ENCODE peak calls at places on chromosomes 2 and 18, in nine cellular contexts. One of them, this sample, is unnamed.

GRCh38 chr2:63840081-63840784 is 1.5 kb upstream of the UGP2 start:
- DNase-seq in T-helper 2 cell: no peak
- DNase-seq in stimulated activated CD8-positive, alpha-beta memory T cell treated with anti-CD3 and anti-CD28 coated beads, Interleukin-15, amount 100 ng/mL, for 1 hour: no peak
- DNase-seq in NCI-H345: peak; percentile 29
- DNase-seq in upper lobe of right lung: no peak
- DNase-seq in activated T-cell treated with anti-CD3 and anti-CD28 coated beads for 1 hour: no peak
- DNase-seq in stimulated activated CD4-positive, alpha-beta T cell treated with anti-CD3 and anti-CD28 coated beads, Interleukin-1b, Interleukin-23, amount 100 ng/mL, for 4 hours: no peak
- DNase-seq in GM13976: peak; percentile 35
- DNase-seq in fibroblast of mammary gland: no peak
- DNase-seq in this sample: peak; percentile 73

GRCh38 chr18:26489191-26489590 is 59.2 kb downstream of the KCTD1 start:
- DNase-seq in T-helper 2 cell: no peak
- DNase-seq in stimulated activated CD8-positive, alpha-beta memory T cell treated with anti-CD3 and anti-CD28 coated beads, Interleukin-15, amount 100 ng/mL, for 1 hour: no peak
- DNase-seq in NCI-H345: no peak
- DNase-seq in upper lobe of right lung: no peak
- DNase-seq in activated T-cell treated with anti-CD3 and anti-CD28 coated beads for 1 hour: no peak
- DNase-seq in stimulated activated CD4-positive, alpha-beta T cell treated with anti-CD3 and anti-CD28 coated beads, Interleukin-1b, Interleukin-23, amount 100 ng/mL, for 4 hours: no peak
- DNase-seq in GM13976: no peak
- DNase-seq in fibroblast of mammary gland: no peak
- DNase-seq in this sample: no peak

GRCh38 chr18:22827741-22828140 is 105.4 kb upstream of the RBBP8 start:
- DNase-seq in T-helper 2 cell: no peak
- DNase-seq in stimulated activated CD8-positive, alpha-beta memory T cell treated with anti-CD3 and anti-CD28 coated beads, Interleukin-15, amount 100 ng/mL, for 1 hour: no peak
- DNase-seq in NCI-H345: no peak
- DNase-seq in upper lobe of right lung: no peak
- DNase-seq in activated T-cell treated with anti-CD3 and anti-CD28 coated beads for 1 hour: no peak
- DNase-seq in stimulated activated CD4-positive, alpha-beta T cell treated with anti-CD3 and anti-CD28 coated beads, Interleukin-1b, Interleukin-23, amount 100 ng/mL, for 4 hours: no peak
- DNase-seq in GM13976: no peak
- DNase-seq in fibroblast of mammary gland: no peak
- DNase-seq in this sample: no peak

GRCh38 chr2:140064241-140064640 is 1284.1 kb upstream of the NXPH2 start:
- DNase-seq in T-helper 2 cell: no peak
- DNase-seq in stimulated activated CD8-positive, alpha-beta memory T cell treated with anti-CD3 and anti-CD28 coated beads, Interleukin-15, amount 100 ng/mL, for 1 hour: no peak
- DNase-seq in NCI-H345: no peak
- DNase-seq in upper lobe of right lung: no peak
- DNase-seq in activated T-cell treated with anti-CD3 and anti-CD28 coated beads for 1 hour: no peak
- DNase-seq in stimulated activated CD4-positive, alpha-beta T cell treated with anti-CD3 and anti-CD28 coated beads, Interleukin-1b, Interleukin-23, amount 100 ng/mL, for 4 hours: no peak
- DNase-seq in GM13976: no peak
- DNase-seq in fibroblast of mammary gland: no peak
- DNase-seq in this sample: no peak

GRCh38 chr2:29064746-29065478 is 9.4 kb downstream of the PCARE start:
- DNase-seq in T-helper 2 cell: no peak
- DNase-seq in stimulated activated CD8-positive, alpha-beta memory T cell treated with anti-CD3 and anti-CD28 coated beads, Interleukin-15, amount 100 ng/mL, for 1 hour: no peak
- DNase-seq in NCI-H345: no peak
- DNase-seq in upper lobe of right lung: no peak
- DNase-seq in activated T-cell treated with anti-CD3 and anti-CD28 coated beads for 1 hour: no peak
- DNase-seq in stimulated activated CD4-positive, alpha-beta T cell treated with anti-CD3 and anti-CD28 coated beads, Interleukin-1b, Interleukin-23, amount 100 ng/mL, for 4 hours: no peak
- DNase-seq in GM13976: no peak
- DNase-seq in fibroblast of mammary gland: no peak
- DNase-seq in this sample: no peak

GRCh38 chr2:132562245-132562644 is 107.8 kb downstream of the LYPD1 start:
- DNase-seq in T-helper 2 cell: no peak
- DNase-seq in stimulated activated CD8-positive, alpha-beta memory T cell treated with anti-CD3 and anti-CD28 coated beads, Interleukin-15, amount 100 ng/mL, for 1 hour: no peak
- DNase-seq in NCI-H345: no peak
- DNase-seq in upper lobe of right lung: no peak
- DNase-seq in activated T-cell treated with anti-CD3 and anti-CD28 coated beads for 1 hour: no peak
- DNase-seq in stimulated activated CD4-positive, alpha-beta T cell treated with anti-CD3 and anti-CD28 coated beads, Interleukin-1b, Interleukin-23, amount 100 ng/mL, for 4 hours: no peak
- DNase-seq in GM13976: no peak
- DNase-seq in fibroblast of mammary gland: no peak
- DNase-seq in this sample: no peak

GRCh38 chr2:83364264-83364663 is 1094.8 kb downstream of the SUCLG1 start:
- DNase-seq in T-helper 2 cell: no peak
- DNase-seq in stimulated activated CD8-positive, alpha-beta memory T cell treated with anti-CD3 and anti-CD28 coated beads, Interleukin-15, amount 100 ng/mL, for 1 hour: no peak
- DNase-seq in NCI-H345: no peak
- DNase-seq in upper lobe of right lung: no peak
- DNase-seq in activated T-cell treated with anti-CD3 and anti-CD28 coated beads for 1 hour: no peak
- DNase-seq in stimulated activated CD4-positive, alpha-beta T cell treated with anti-CD3 and anti-CD28 coated beads, Interleukin-1b, Interleukin-23, amount 100 ng/mL, for 4 hours: no peak
- DNase-seq in GM13976: no peak
- DNase-seq in fibroblast of mammary gland: no peak
- DNase-seq in this sample: no peak

GRCh38 chr2:191869781-191870180 is 22.9 kb upstream of the CAVIN2 start:
- DNase-seq in T-helper 2 cell: no peak
- DNase-seq in stimulated activated CD8-positive, alpha-beta memory T cell treated with anti-CD3 and anti-CD28 coated beads, Interleukin-15, amount 100 ng/mL, for 1 hour: no peak
- DNase-seq in NCI-H345: peak; percentile 7
- DNase-seq in upper lobe of right lung: no peak
- DNase-seq in activated T-cell treated with anti-CD3 and anti-CD28 coated beads for 1 hour: no peak
- DNase-seq in stimulated activated CD4-positive, alpha-beta T cell treated with anti-CD3 and anti-CD28 coated beads, Interleukin-1b, Interleukin-23, amount 100 ng/mL, for 4 hours: no peak
- DNase-seq in GM13976: no peak
- DNase-seq in fibroblast of mammary gland: peak; percentile 56
- DNase-seq in this sample: no peak

GRCh38 chr2:224982910-224983688 is 59.2 kb downstream of the DOCK10 start:
- DNase-seq in T-helper 2 cell: peak; percentile 9
- DNase-seq in stimulated activated CD8-positive, alpha-beta memory T cell treated with anti-CD3 and anti-CD28 coated beads, Interleukin-15, amount 100 ng/mL, for 1 hour: no peak
- DNase-seq in NCI-H345: no peak
- DNase-seq in upper lobe of right lung: no peak
- DNase-seq in activated T-cell treated with anti-CD3 and anti-CD28 coated beads for 1 hour: no peak
- DNase-seq in stimulated activated CD4-positive, alpha-beta T cell treated with anti-CD3 and anti-CD28 coated beads, Interleukin-1b, Interleukin-23, amount 100 ng/mL, for 4 hours: no peak
- DNase-seq in GM13976: no peak
- DNase-seq in fibroblast of mammary gland: peak; percentile 91
- DNase-seq in this sample: no peak

GRCh38 chr2:163667064-163667887 is 68.5 kb downstream of the FIGN start:
- DNase-seq in T-helper 2 cell: no peak
- DNase-seq in stimulated activated CD8-positive, alpha-beta memory T cell treated with anti-CD3 and anti-CD28 coated beads, Interleukin-15, amount 100 ng/mL, for 1 hour: no peak
- DNase-seq in NCI-H345: no peak
- DNase-seq in upper lobe of right lung: no peak
- DNase-seq in activated T-cell treated with anti-CD3 and anti-CD28 coated beads for 1 hour: no peak
- DNase-seq in stimulated activated CD4-positive, alpha-beta T cell treated with anti-CD3 and anti-CD28 coated beads, Interleukin-1b, Interleukin-23, amount 100 ng/mL, for 4 hours: no peak
- DNase-seq in GM13976: no peak
- DNase-seq in fibroblast of mammary gland: peak; percentile 93
- DNase-seq in this sample: no peak

GRCh38 chr2:150062416-150062815 is 425.1 kb downstream of the RND3 start:
- DNase-seq in T-helper 2 cell: no peak
- DNase-seq in stimulated activated CD8-positive, alpha-beta memory T cell treated with anti-CD3 and anti-CD28 coated beads, Interleukin-15, amount 100 ng/mL, for 1 hour: no peak
- DNase-seq in NCI-H345: no peak
- DNase-seq in upper lobe of right lung: no peak
- DNase-seq in activated T-cell treated with anti-CD3 and anti-CD28 coated beads for 1 hour: no peak
- DNase-seq in stimulated activated CD4-positive, alpha-beta T cell treated with anti-CD3 and anti-CD28 coated beads, Interleukin-1b, Interleukin-23, amount 100 ng/mL, for 4 hours: no peak
- DNase-seq in GM13976: no peak
- DNase-seq in fibroblast of mammary gland: peak; percentile 48
- DNase-seq in this sample: no peak

GRCh38 chr18:57819671-57820460 is 16.8 kb upstream of the ATP8B1 start:
- DNase-seq in T-helper 2 cell: no peak
- DNase-seq in stimulated activated CD8-positive, alpha-beta memory T cell treated with anti-CD3 and anti-CD28 coated beads, Interleukin-15, amount 100 ng/mL, for 1 hour: no peak
- DNase-seq in NCI-H345: peak; percentile 61
- DNase-seq in upper lobe of right lung: peak; percentile 69
- DNase-seq in activated T-cell treated with anti-CD3 and anti-CD28 coated beads for 1 hour: no peak
- DNase-seq in stimulated activated CD4-positive, alpha-beta T cell treated with anti-CD3 and anti-CD28 coated beads, Interleukin-1b, Interleukin-23, amount 100 ng/mL, for 4 hours: no peak
- DNase-seq in GM13976: no peak
- DNase-seq in fibroblast of mammary gland: peak; percentile 86
- DNase-seq in this sample: no peak

GRCh38 chr2:196480653-196481322 is 158.7 kb upstream of the CCDC150 start:
- DNase-seq in T-helper 2 cell: no peak
- DNase-seq in stimulated activated CD8-positive, alpha-beta memory T cell treated with anti-CD3 and anti-CD28 coated beads, Interleukin-15, amount 100 ng/mL, for 1 hour: no peak
- DNase-seq in NCI-H345: no peak
- DNase-seq in upper lobe of right lung: no peak
- DNase-seq in activated T-cell treated with anti-CD3 and anti-CD28 coated beads for 1 hour: no peak
- DNase-seq in stimulated activated CD4-positive, alpha-beta T cell treated with anti-CD3 and anti-CD28 coated beads, Interleukin-1b, Interleukin-23, amount 100 ng/mL, for 4 hours: no peak
- DNase-seq in GM13976: no peak
- DNase-seq in fibroblast of mammary gland: peak; percentile 45
- DNase-seq in this sample: no peak

GRCh38 chr18:31120594-31120993 is 18.4 kb upstream of the DSC2 start:
- DNase-seq in T-helper 2 cell: no peak
- DNase-seq in stimulated activated CD8-positive, alpha-beta memory T cell treated with anti-CD3 and anti-CD28 coated beads, Interleukin-15, amount 100 ng/mL, for 1 hour: no peak
- DNase-seq in NCI-H345: no peak
- DNase-seq in upper lobe of right lung: no peak
- DNase-seq in activated T-cell treated with anti-CD3 and anti-CD28 coated beads for 1 hour: no peak
- DNase-seq in stimulated activated CD4-positive, alpha-beta T cell treated with anti-CD3 and anti-CD28 coated beads, Interleukin-1b, Interleukin-23, amount 100 ng/mL, for 4 hours: no peak
- DNase-seq in GM13976: no peak
- DNase-seq in fibroblast of mammary gland: no peak
- DNase-seq in this sample: no peak

GRCh38 chr18:1446765-1447164 is 542.1 kb downstream of the ADCYAP1 start:
- DNase-seq in T-helper 2 cell: no peak
- DNase-seq in stimulated activated CD8-positive, alpha-beta memory T cell treated with anti-CD3 and anti-CD28 coated beads, Interleukin-15, amount 100 ng/mL, for 1 hour: no peak
- DNase-seq in NCI-H345: no peak
- DNase-seq in upper lobe of right lung: no peak
- DNase-seq in activated T-cell treated with anti-CD3 and anti-CD28 coated beads for 1 hour: no peak
- DNase-seq in stimulated activated CD4-positive, alpha-beta T cell treated with anti-CD3 and anti-CD28 coated beads, Interleukin-1b, Interleukin-23, amount 100 ng/mL, for 4 hours: no peak
- DNase-seq in GM13976: no peak
- DNase-seq in fibroblast of mammary gland: no peak
- DNase-seq in this sample: no peak

GRCh38 chr2:232295971-232296370 is 82.6 kb upstream of the ALPP start:
- DNase-seq in T-helper 2 cell: no peak
- DNase-seq in stimulated activated CD8-positive, alpha-beta memory T cell treated with anti-CD3 and anti-CD28 coated beads, Interleukin-15, amount 100 ng/mL, for 1 hour: no peak
- DNase-seq in NCI-H345: no peak
- DNase-seq in upper lobe of right lung: no peak
- DNase-seq in activated T-cell treated with anti-CD3 and anti-CD28 coated beads for 1 hour: no peak
- DNase-seq in stimulated activated CD4-positive, alpha-beta T cell treated with anti-CD3 and anti-CD28 coated beads, Interleukin-1b, Interleukin-23, amount 100 ng/mL, for 4 hours: no peak
- DNase-seq in GM13976: no peak
- DNase-seq in fibroblast of mammary gland: no peak
- DNase-seq in this sample: no peak

GRCh38 chr2:28628987-28629386 is 122.6 kb upstream of the PPP1CB start:
- DNase-seq in T-helper 2 cell: no peak
- DNase-seq in stimulated activated CD8-positive, alpha-beta memory T cell treated with anti-CD3 and anti-CD28 coated beads, Interleukin-15, amount 100 ng/mL, for 1 hour: no peak
- DNase-seq in NCI-H345: no peak
- DNase-seq in upper lobe of right lung: peak; percentile 37
- DNase-seq in activated T-cell treated with anti-CD3 and anti-CD28 coated beads for 1 hour: no peak
- DNase-seq in stimulated activated CD4-positive, alpha-beta T cell treated with anti-CD3 and anti-CD28 coated beads, Interleukin-1b, Interleukin-23, amount 100 ng/mL, for 4 hours: no peak
- DNase-seq in GM13976: no peak
- DNase-seq in fibroblast of mammary gland: no peak
- DNase-seq in this sample: no peak

GRCh38 chr18:34352385-34353163 is 127.9 kb upstream of the NOL4 start:
- DNase-seq in T-helper 2 cell: no peak
- DNase-seq in stimulated activated CD8-positive, alpha-beta memory T cell treated with anti-CD3 and anti-CD28 coated beads, Interleukin-15, amount 100 ng/mL, for 1 hour: no peak
- DNase-seq in NCI-H345: peak; percentile 91
- DNase-seq in upper lobe of right lung: no peak
- DNase-seq in activated T-cell treated with anti-CD3 and anti-CD28 coated beads for 1 hour: no peak
- DNase-seq in stimulated activated CD4-positive, alpha-beta T cell treated with anti-CD3 and anti-CD28 coated beads, Interleukin-1b, Interleukin-23, amount 100 ng/mL, for 4 hours: no peak
- DNase-seq in GM13976: no peak
- DNase-seq in fibroblast of mammary gland: peak; percentile 9
- DNase-seq in this sample: no peak

GRCh38 chr2:9543557-9543956 is 12.1 kb downstream of the ADAM17 start:
- DNase-seq in T-helper 2 cell: no peak
- DNase-seq in stimulated activated CD8-positive, alpha-beta memory T cell treated with anti-CD3 and anti-CD28 coated beads, Interleukin-15, amount 100 ng/mL, for 1 hour: no peak
- DNase-seq in NCI-H345: no peak
- DNase-seq in upper lobe of right lung: no peak
- DNase-seq in activated T-cell treated with anti-CD3 and anti-CD28 coated beads for 1 hour: no peak
- DNase-seq in stimulated activated CD4-positive, alpha-beta T cell treated with anti-CD3 and anti-CD28 coated beads, Interleukin-1b, Interleukin-23, amount 100 ng/mL, for 4 hours: no peak
- DNase-seq in GM13976: no peak
- DNase-seq in fibroblast of mammary gland: no peak
- DNase-seq in this sample: no peak

GRCh38 chr2:120736955-120737801 is 1.5 kb downstream of the GLI2 start:
- DNase-seq in T-helper 2 cell: no peak
- DNase-seq in stimulated activated CD8-positive, alpha-beta memory T cell treated with anti-CD3 and anti-CD28 coated beads, Interleukin-15, amount 100 ng/mL, for 1 hour: no peak
- DNase-seq in NCI-H345: peak; percentile 27
- DNase-seq in upper lobe of right lung: no peak
- DNase-seq in activated T-cell treated with anti-CD3 and anti-CD28 coated beads for 1 hour: no peak
- DNase-seq in stimulated activated CD4-positive, alpha-beta T cell treated with anti-CD3 and anti-CD28 coated beads, Interleukin-1b, Interleukin-23, amount 100 ng/mL, for 4 hours: no peak
- DNase-seq in GM13976: no peak
- DNase-seq in fibroblast of mammary gland: peak; percentile 80
- DNase-seq in this sample: peak; percentile 73

GRCh38 chr2:101724113-101724450 is 26.6 kb downstream of the MAP4K4 start:
- DNase-seq in T-helper 2 cell: no peak
- DNase-seq in stimulated activated CD8-positive, alpha-beta memory T cell treated with anti-CD3 and anti-CD28 coated beads, Interleukin-15, amount 100 ng/mL, for 1 hour: no peak
- DNase-seq in NCI-H345: no peak
- DNase-seq in upper lobe of right lung: no peak
- DNase-seq in activated T-cell treated with anti-CD3 and anti-CD28 coated beads for 1 hour: no peak
- DNase-seq in stimulated activated CD4-positive, alpha-beta T cell treated with anti-CD3 and anti-CD28 coated beads, Interleukin-1b, Interleukin-23, amount 100 ng/mL, for 4 hours: no peak
- DNase-seq in GM13976: no peak
- DNase-seq in fibroblast of mammary gland: no peak
- DNase-seq in this sample: no peak

GRCh38 chr2:73906847-73907505 is 14.2 kb downstream of the ACTG2 start:
- DNase-seq in T-helper 2 cell: no peak
- DNase-seq in stimulated activated CD8-positive, alpha-beta memory T cell treated with anti-CD3 and anti-CD28 coated beads, Interleukin-15, amount 100 ng/mL, for 1 hour: no peak
- DNase-seq in NCI-H345: no peak
- DNase-seq in upper lobe of right lung: no peak
- DNase-seq in activated T-cell treated with anti-CD3 and anti-CD28 coated beads for 1 hour: no peak
- DNase-seq in stimulated activated CD4-positive, alpha-beta T cell treated with anti-CD3 and anti-CD28 coated beads, Interleukin-1b, Interleukin-23, amount 100 ng/mL, for 4 hours: no peak
- DNase-seq in GM13976: no peak
- DNase-seq in fibroblast of mammary gland: no peak
- DNase-seq in this sample: no peak

GRCh38 chr2:128421286-128421685 is 102.6 kb upstream of the HS6ST1 start:
- DNase-seq in T-helper 2 cell: no peak
- DNase-seq in stimulated activated CD8-positive, alpha-beta memory T cell treated with anti-CD3 and anti-CD28 coated beads, Interleukin-15, amount 100 ng/mL, for 1 hour: no peak
- DNase-seq in NCI-H345: no peak
- DNase-seq in upper lobe of right lung: peak; percentile 40
- DNase-seq in activated T-cell treated with anti-CD3 and anti-CD28 coated beads for 1 hour: no peak
- DNase-seq in stimulated activated CD4-positive, alpha-beta T cell treated with anti-CD3 and anti-CD28 coated beads, Interleukin-1b, Interleukin-23, amount 100 ng/mL, for 4 hours: no peak
- DNase-seq in GM13976: no peak
- DNase-seq in fibroblast of mammary gland: no peak
- DNase-seq in this sample: no peak

GRCh38 chr2:240416821-240417220 is 18.6 kb upstream of the GPC1 start:
- DNase-seq in T-helper 2 cell: no peak
- DNase-seq in stimulated activated CD8-positive, alpha-beta memory T cell treated with anti-CD3 and anti-CD28 coated beads, Interleukin-15, amount 100 ng/mL, for 1 hour: no peak
- DNase-seq in NCI-H345: no peak
- DNase-seq in upper lobe of right lung: no peak
- DNase-seq in activated T-cell treated with anti-CD3 and anti-CD28 coated beads for 1 hour: no peak
- DNase-seq in stimulated activated CD4-positive, alpha-beta T cell treated with anti-CD3 and anti-CD28 coated beads, Interleukin-1b, Interleukin-23, amount 100 ng/mL, for 4 hours: no peak
- DNase-seq in GM13976: no peak
- DNase-seq in fibroblast of mammary gland: no peak
- DNase-seq in this sample: no peak

GRCh38 chr18:68083131-68083530 is 566.6 kb upstream of the DSEL start:
- DNase-seq in T-helper 2 cell: no peak
- DNase-seq in stimulated activated CD8-positive, alpha-beta memory T cell treated with anti-CD3 and anti-CD28 coated beads, Interleukin-15, amount 100 ng/mL, for 1 hour: no peak
- DNase-seq in NCI-H345: no peak
- DNase-seq in upper lobe of right lung: no peak
- DNase-seq in activated T-cell treated with anti-CD3 and anti-CD28 coated beads for 1 hour: no peak
- DNase-seq in stimulated activated CD4-positive, alpha-beta T cell treated with anti-CD3 and anti-CD28 coated beads, Interleukin-1b, Interleukin-23, amount 100 ng/mL, for 4 hours: no peak
- DNase-seq in GM13976: no peak
- DNase-seq in fibroblast of mammary gland: peak; percentile 81
- DNase-seq in this sample: no peak

GRCh38 chr2:149329068-149329467 is 1.3 kb upstream of the LYPD6 start:
- DNase-seq in T-helper 2 cell: no peak
- DNase-seq in stimulated activated CD8-positive, alpha-beta memory T cell treated with anti-CD3 and anti-CD28 coated beads, Interleukin-15, amount 100 ng/mL, for 1 hour: no peak
- DNase-seq in NCI-H345: peak; percentile 31
- DNase-seq in upper lobe of right lung: no peak
- DNase-seq in activated T-cell treated with anti-CD3 and anti-CD28 coated beads for 1 hour: no peak
- DNase-seq in stimulated activated CD4-positive, alpha-beta T cell treated with anti-CD3 and anti-CD28 coated beads, Interleukin-1b, Interleukin-23, amount 100 ng/mL, for 4 hours: no peak
- DNase-seq in GM13976: no peak
- DNase-seq in fibroblast of mammary gland: no peak
- DNase-seq in this sample: peak; percentile 52

GRCh38 chr2:238242731-238243495 is 3.1 kb upstream of the HES6 start:
- DNase-seq in T-helper 2 cell: no peak
- DNase-seq in stimulated activated CD8-positive, alpha-beta memory T cell treated with anti-CD3 and anti-CD28 coated beads, Interleukin-15, amount 100 ng/mL, for 1 hour: no peak
- DNase-seq in NCI-H345: peak; percentile 55
- DNase-seq in upper lobe of right lung: peak; percentile 40
- DNase-seq in activated T-cell treated with anti-CD3 and anti-CD28 coated beads for 1 hour: no peak
- DNase-seq in stimulated activated CD4-positive, alpha-beta T cell treated with anti-CD3 and anti-CD28 coated beads, Interleukin-1b, Interleukin-23, amount 100 ng/mL, for 4 hours: no peak
- DNase-seq in GM13976: no peak
- DNase-seq in fibroblast of mammary gland: peak; percentile 11
- DNase-seq in this sample: no peak

GRCh38 chr2:159176555-159176954 is 109.9 kb downstream of the WDSUB1 start:
- DNase-seq in T-helper 2 cell: no peak
- DNase-seq in stimulated activated CD8-positive, alpha-beta memory T cell treated with anti-CD3 and anti-CD28 coated beads, Interleukin-15, amount 100 ng/mL, for 1 hour: no peak
- DNase-seq in NCI-H345: no peak
- DNase-seq in upper lobe of right lung: no peak
- DNase-seq in activated T-cell treated with anti-CD3 and anti-CD28 coated beads for 1 hour: no peak
- DNase-seq in stimulated activated CD4-positive, alpha-beta T cell treated with anti-CD3 and anti-CD28 coated beads, Interleukin-1b, Interleukin-23, amount 100 ng/mL, for 4 hours: no peak
- DNase-seq in GM13976: no peak
- DNase-seq in fibroblast of mammary gland: no peak
- DNase-seq in this sample: no peak

GRCh38 chr2:5691659-5692529 is at the start of gene SOX11:
- DNase-seq in T-helper 2 cell: no peak
- DNase-seq in stimulated activated CD8-positive, alpha-beta memory T cell treated with anti-CD3 and anti-CD28 coated beads, Interleukin-15, amount 100 ng/mL, for 1 hour: no peak
- DNase-seq in NCI-H345: peak; percentile 98
- DNase-seq in upper lobe of right lung: no peak
- DNase-seq in activated T-cell treated with anti-CD3 and anti-CD28 coated beads for 1 hour: no peak
- DNase-seq in stimulated activated CD4-positive, alpha-beta T cell treated with anti-CD3 and anti-CD28 coated beads, Interleukin-1b, Interleukin-23, amount 100 ng/mL, for 4 hours: no peak
- DNase-seq in GM13976: no peak
- DNase-seq in fibroblast of mammary gland: no peak
- DNase-seq in this sample: peak; percentile 82

GRCh38 chr2:110114801-110115200 is 821 bp downstream of the MALL start:
- DNase-seq in T-helper 2 cell: no peak
- DNase-seq in stimulated activated CD8-positive, alpha-beta memory T cell treated with anti-CD3 and anti-CD28 coated beads, Interleukin-15, amount 100 ng/mL, for 1 hour: no peak
- DNase-seq in NCI-H345: peak; percentile 60
- DNase-seq in upper lobe of right lung: no peak
- DNase-seq in activated T-cell treated with anti-CD3 and anti-CD28 coated beads for 1 hour: no peak
- DNase-seq in stimulated activated CD4-positive, alpha-beta T cell treated with anti-CD3 and anti-CD28 coated beads, Interleukin-1b, Interleukin-23, amount 100 ng/mL, for 4 hours: no peak
- DNase-seq in GM13976: no peak
- DNase-seq in fibroblast of mammary gland: no peak
- DNase-seq in this sample: no peak